ENCODE peak calls at places on chromosomes 16 and 17, in ten cellular contexts. T is activated B cell treated with CpG ODN at 0.5 μM for 24 hours; P is tibial nerve; J is nephron progenitor cell; Y is CD4-positive, alpha-beta T cell; I is astrocyte of the cerebellum; K is HFF-Myc; F is pancreas; W is suprapubic skin; L is endothelial cell. A is an unnamed sample.

GRCh38 chr16:24667244-24667764 is 62.1 kb upstream of the TNRC6A start:
- DNase-seq in T (no peak), P (no peak), J (no peak), Y (no peak), I (no peak), K (no peak), F (no peak), W (no peak), L (no peak), A (no peak)

GRCh38 chr17:2094891-2095535 is 40.1 kb downstream of the HIC1 start:
- DNase-seq in T (no peak), P (no peak), J (no peak), Y (no peak), I (no peak), K (no peak), F (peak), W (peak), L (no peak), A (no peak)

GRCh38 chr16:60059141-60059540 is 1325.0 kb upstream of the GOT2 start:
- DNase-seq in T (no peak), P (no peak), J (no peak), Y (no peak), I (no peak), K (no peak), F (no peak), W (no peak), L (no peak), A (no peak)

GRCh38 chr17:40915721-40916256 is 21.7 kb downstream of the KRT23 start:
- DNase-seq in T (no peak), P (no peak), J (no peak), Y (no peak), I (no peak), K (no peak), F (no peak), W (no peak), L (no peak), A (no peak)

GRCh38 chr16:28188085-28188916 is 23.5 kb downstream of the XPO6 start:
- DNase-seq in T (no peak), P (no peak), J (no peak), Y (no peak), I (no peak), K (no peak), F (no peak), W (no peak), L (no peak), A (peak)

GRCh38 chr17:64063766-64064224 is 43.4 kb upstream of the ICAM2 start:
- DNase-seq in T (no peak), P (no peak), J (peak), Y (peak), I (no peak), K (no peak), F (peak), W (no peak), L (peak), A (no peak)

GRCh38 chr16:79599256-79599836 is 1.2 kb downstream of the MAF start:
- DNase-seq in T (peak), P (no peak), J (peak), Y (no peak), I (no peak), K (no peak), F (peak), W (peak), L (peak), A (no peak)

GRCh38 chr17:50421308-50422031 is 4.5 kb upstream of the ACSF2 start:
- DNase-seq in T (no peak), P (no peak), J (no peak), Y (no peak), I (no peak), K (no peak), F (no peak), W (no peak), L (no peak), A (no peak)

GRCh38 chr17:2173005-2173404 is 118.1 kb downstream of the HIC1 start:
- DNase-seq in T (no peak), P (no peak), J (no peak), Y (no peak), I (no peak), K (no peak), F (no peak), W (no peak), L (no peak), A (no peak)

GRCh38 chr16:19520861-19521331 is 1.0 kb downstream of the GDE1 start:
- DNase-seq in T (no peak), P (no peak), J (no peak), Y (no peak), I (no peak), K (no peak), F (no peak), W (no peak), L (no peak), A (no peak)

GRCh38 chr16:3868967-3869366 is 11.5 kb downstream of the CREBBP start:
- DNase-seq in T (no peak), P (no peak), J (no peak), Y (no peak), I (no peak), K (no peak), F (no peak), W (no peak), L (no peak), A (no peak)

GRCh38 chr17:39208136-39208535 is 8.1 kb downstream of the RPL19 start:
- DNase-seq in T (no peak), P (no peak), J (no peak), Y (no peak), I (no peak), K (no peak), F (no peak), W (no peak), L (no peak), A (no peak)

GRCh38 chr17:14622622-14623101 is 321.8 kb downstream of the HS3ST3B1 start:
- DNase-seq in T (no peak), P (no peak), J (peak), Y (no peak), I (no peak), K (peak), F (no peak), W (no peak), L (no peak), A (no peak)

GRCh38 chr16:4800290-4801041 is 2.0 kb downstream of the ROGDI start:
- DNase-seq in T (no peak), P (no peak), J (peak), Y (no peak), I (no peak), K (no peak), F (peak), W (no peak), L (peak), A (peak)

DNA sequence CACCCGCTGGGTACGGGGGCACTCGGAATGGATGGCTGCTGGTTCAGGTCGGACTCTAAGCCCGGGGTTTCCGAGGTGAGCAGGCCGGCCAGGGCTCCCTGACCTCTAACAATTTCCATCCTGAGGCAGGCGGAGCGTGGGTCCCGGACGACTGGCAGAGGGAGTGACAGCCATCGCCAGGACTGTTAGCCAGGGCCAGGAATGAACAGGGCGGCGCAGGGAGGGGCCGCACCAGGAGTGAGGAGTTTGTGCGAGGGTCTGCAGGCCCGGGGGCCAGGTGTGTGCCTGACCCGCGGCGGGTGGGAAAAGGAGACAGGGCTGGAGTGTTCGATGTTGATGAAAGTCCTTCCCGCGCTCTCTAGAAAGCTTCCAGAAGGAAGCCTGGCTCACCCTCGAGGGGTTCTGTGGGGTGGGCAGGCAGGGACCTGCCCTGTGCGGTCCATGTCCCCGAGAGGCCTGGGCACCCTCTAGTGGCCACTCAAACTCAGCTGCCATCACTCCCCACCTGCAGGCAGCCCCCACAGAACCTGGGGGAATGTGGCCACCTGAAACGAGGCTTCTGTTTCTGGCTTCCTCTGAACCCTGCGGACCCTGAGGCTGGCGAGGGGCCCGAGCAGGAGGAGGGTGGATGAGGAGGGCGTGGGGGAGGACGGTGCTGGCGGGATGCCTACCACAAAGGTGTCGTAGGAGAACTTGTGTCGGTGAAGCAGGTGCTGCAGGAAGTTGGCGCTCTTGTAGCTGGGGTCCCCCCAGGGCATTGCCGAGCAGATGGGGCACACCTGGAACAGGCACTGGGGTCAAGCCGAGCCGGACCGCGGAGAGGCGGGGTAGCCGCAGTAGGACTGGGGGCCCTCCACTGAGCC is 8.1 kb downstream of the RNF166 start:
- DNase-seq in T (no peak), P (no peak), J (no peak), Y (no peak), I (no peak), K (no peak), F (no peak), W (no peak), L (no peak), A (no peak)
- TF ChIP-seq CTCF in T (no peak), P (no peak), J (peak), Y (peak), I (peak), K (peak), F (no peak), W (no peak), L (peak), A (peak)

GRCh38 chr16:31298958-31299357 is 39.2 kb downstream of the ITGAM start:
- DNase-seq in T (no peak), P (no peak), J (no peak), Y (no peak), I (no peak), K (no peak), F (no peak), W (no peak), L (no peak), A (no peak)
- TF ChIP-seq CTCF in T (no peak), P (no peak), J (no peak), Y (peak), I (no peak), K (peak), F (no peak), W (no peak), L (no peak), A (peak)

DNA sequence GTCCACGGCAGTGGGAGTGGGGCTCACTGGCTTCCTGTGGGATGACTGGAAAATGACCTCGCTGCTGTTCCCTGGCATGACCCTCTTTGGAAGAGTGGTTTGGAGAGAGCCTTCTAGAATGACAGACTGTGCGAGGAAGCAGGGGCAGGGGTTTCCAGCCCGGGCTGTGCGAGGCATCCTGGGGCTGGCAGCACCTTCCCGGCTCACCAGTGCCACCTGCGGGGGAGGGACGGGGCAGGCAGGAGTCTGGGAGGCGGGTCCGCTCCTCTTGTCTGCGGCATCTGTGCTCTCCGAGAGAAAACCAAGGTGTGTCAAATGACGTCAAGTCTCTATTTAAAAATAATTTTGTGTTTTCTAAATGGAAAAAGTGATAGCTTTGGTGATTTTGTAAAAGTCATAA is 7.8 kb upstream of the RNF213 start:
- DNase-seq in T (peak), P (peak), J (peak), Y (peak), I (no peak), K (no peak), F (peak), W (no peak), L (peak), A (no peak)
- TF ChIP-seq CTCF in T (no peak), P (peak), J (peak), Y (peak), I (peak), K (peak), F (peak), W (peak), L (no peak), A (peak)

GRCh38 chr16:81744911-81745310 is 34.2 kb upstream of the PLCG2 start:
- DNase-seq in T (no peak), P (no peak), J (no peak), Y (no peak), I (no peak), K (no peak), F (no peak), W (no peak), L (no peak), A (no peak)

GRCh38 chr16:81745704-81746558 is 33.2 kb upstream of the PLCG2 start:
- DNase-seq in T (peak), P (peak), J (peak), Y (peak), I (peak), K (no peak), F (peak), W (no peak), L (peak), A (peak)

GRCh38 chr16:81752225-81752875 is 26.7 kb upstream of the PLCG2 start:
- DNase-seq in T (peak), P (no peak), J (no peak), Y (no peak), I (no peak), K (no peak), F (no peak), W (no peak), L (peak), A (peak)

GRCh38 chr16:81746566-81746965 is 32.5 kb upstream of the PLCG2 start:
- DNase-seq in T (no peak), P (no peak), J (no peak), Y (no peak), I (no peak), K (no peak), F (no peak), W (no peak), L (no peak), A (no peak)

DNA sequence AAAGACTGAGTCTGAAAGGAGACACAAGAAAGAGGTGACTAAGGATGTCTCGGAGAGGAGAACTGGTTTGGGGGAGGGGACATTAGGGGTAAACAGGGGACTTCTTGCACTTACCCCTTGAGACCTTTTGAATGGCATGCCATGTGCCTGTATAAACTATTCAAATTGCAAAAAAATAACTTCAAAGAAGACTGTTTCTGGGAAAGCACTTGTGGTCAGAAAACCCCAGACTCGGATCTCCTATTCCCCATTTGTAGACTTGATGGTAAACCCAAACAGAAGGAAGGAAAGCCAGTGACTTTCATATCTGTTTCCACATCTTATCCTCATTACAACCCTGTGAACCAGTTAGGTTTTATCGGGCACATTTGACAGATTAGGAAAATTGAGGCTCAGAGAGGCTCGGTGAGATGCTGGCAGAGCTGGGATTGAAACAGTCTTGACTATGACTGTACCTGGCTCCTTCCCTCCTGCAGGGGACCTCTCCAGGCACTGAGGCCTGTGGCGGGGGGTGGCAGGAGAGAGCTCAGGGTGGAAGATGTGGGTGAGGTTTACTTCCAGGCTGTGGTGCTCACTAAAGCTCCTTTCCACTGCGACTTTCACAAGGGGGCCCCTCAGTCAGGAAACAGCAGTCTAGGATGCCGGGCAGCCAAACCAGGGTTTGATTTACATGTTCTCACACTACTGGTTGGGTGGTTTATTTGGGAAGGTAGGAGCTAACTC is 30.5 kb upstream of the PLCG2 start:
- DNase-seq in T (no peak), P (no peak), J (peak), Y (no peak), I (no peak), K (no peak), F (no peak), W (no peak), L (no peak), A (no peak)
- TF ChIP-seq CTCF in T (no peak), P (no peak), J (no peak), Y (no peak), I (no peak), K (no peak), F (no peak), W (no peak), L (no peak), A (peak)

GRCh38 chr16:56401482-56401881 is 23.9 kb downstream of the AMFR start:
- DNase-seq in T (no peak), P (no peak), J (no peak), Y (no peak), I (no peak), K (no peak), F (no peak), W (no peak), L (peak), A (no peak)
- TF ChIP-seq CTCF in T (no peak), P (no peak), J (peak), Y (no peak), I (peak), K (peak), F (no peak), W (peak), L (peak), A (peak)

DNA sequence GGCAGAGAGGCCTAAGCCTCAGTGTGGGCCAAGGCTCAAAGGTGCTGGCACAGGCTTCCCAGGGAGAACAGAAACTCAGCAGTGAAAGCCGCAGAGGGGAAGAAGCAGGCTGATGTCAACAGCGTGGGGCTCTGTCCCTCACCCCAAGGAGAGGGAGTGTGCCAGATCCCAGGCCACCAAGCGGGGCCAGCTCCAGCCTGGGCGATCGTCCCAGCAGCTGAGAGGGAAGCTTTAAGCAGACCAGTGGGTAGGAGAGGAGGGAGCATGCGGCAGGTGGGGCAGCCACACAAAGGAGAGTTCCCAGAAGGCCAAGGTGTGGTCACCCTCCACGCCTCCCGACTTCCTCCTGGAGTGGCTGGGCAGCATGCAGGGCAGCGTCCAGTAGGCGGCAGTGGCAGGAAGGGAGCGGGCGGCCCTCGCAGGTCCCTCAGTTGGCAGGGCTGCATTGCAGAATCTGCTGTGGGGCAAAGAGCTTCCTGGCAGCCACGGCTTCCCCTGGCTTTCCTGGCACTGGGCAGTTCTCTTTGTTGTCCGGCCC is 6.0 kb downstream of the SYNGR2 start:
- DNase-seq in T (no peak), P (peak), J (no peak), Y (no peak), I (no peak), K (no peak), F (peak), W (peak), L (no peak), A (no peak)
- TF ChIP-seq CTCF in T (no peak), P (peak), J (no peak), Y (no peak), I (peak), K (no peak), F (peak), W (peak), L (no peak), A (no peak)

DNA sequence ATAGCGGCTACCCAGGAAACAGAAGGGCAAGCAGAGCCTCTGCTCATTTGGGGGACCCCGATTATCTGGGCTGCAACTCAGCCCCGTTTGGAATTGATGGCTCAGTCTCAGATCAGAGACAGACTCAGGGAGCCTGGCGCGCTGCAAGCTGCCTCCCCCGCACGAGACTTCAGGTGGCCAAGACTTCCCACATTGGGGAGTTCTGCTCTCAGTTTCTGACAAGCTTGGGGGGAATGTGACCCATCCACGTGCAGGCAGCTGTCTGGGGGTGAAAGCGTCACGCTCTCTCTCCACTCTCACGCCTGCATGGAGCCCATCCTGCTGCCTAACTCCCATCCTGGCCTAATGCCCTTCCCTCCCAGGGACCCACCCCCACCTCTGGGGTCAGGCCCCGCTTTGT is 157.6 kb upstream of the GSE1 start:
- DNase-seq in T (no peak), P (no peak), J (no peak), Y (no peak), I (no peak), K (no peak), F (no peak), W (no peak), L (no peak), A (no peak)
- TF ChIP-seq CTCF in T (no peak), P (no peak), J (no peak), Y (no peak), I (no peak), K (no peak), F (no peak), W (no peak), L (no peak), A (no peak)

GRCh38 chr17:30716461-30717289 is 107.8 kb downstream of the CRLF3 start:
- DNase-seq in T (no peak), P (no peak), J (no peak), Y (no peak), I (no peak), K (no peak), F (no peak), W (peak), L (no peak), A (no peak)
- TF ChIP-seq CTCF in T (no peak), P (no peak), J (no peak), Y (no peak), I (peak), K (peak), F (no peak), W (no peak), L (no peak), A (peak)

A was measured in GM12864.